ENCODE peak calls at places on chromosomes 13 and 19, in five cellular contexts. Z is coronary artery, Q is memory B cell, O is amniotic stem cell, C is SK-N-MC. U is an unnamed sample.

GRCh38 chr13:97491452-97491851 is 57.5 kb downstream of the RAP2A start:
- DNase-seq in Z (no peak), Q (no peak), O (no peak), C (no peak), U (no peak)

GRCh38 chr13:84239032-84239431 is 356.8 kb upstream of the SLITRK1 start:
- DNase-seq in Z (no peak), Q (no peak), O (no peak), C (no peak), U (no peak)

GRCh38 chr19:29376855-29377354 is 148.9 kb upstream of the VSTM2B start:
- DNase-seq in Z (no peak), Q (no peak), O (no peak), C (no peak), U (no peak)

GRCh38 chr13:33953203-33953602 is 135.3 kb downstream of the RFC3 start:
- DNase-seq in Z (no peak), Q (no peak), O (peak; percentile 14), C (no peak), U (no peak)

GRCh38 chr13:37701972-37702371 is 103.4 kb upstream of the POSTN start:
- DNase-seq in Z (peak; percentile 71), Q (no peak), O (peak; percentile 41), C (no peak), U (no peak)

GRCh38 chr19:44848805-44849457 is 2.8 kb downstream of the NECTIN2 start:
- DNase-seq in Z (no peak), Q (no peak), O (no peak), C (no peak), U (peak; percentile 52)

GRCh38 chr13:73040968-73041580 is 17.7 kb upstream of the KLF5 start:
- DNase-seq in Z (no peak), Q (no peak), O (no peak), C (no peak), U (peak; percentile 1)

GRCh38 chr19:16257509-16258002 is 59.8 kb downstream of the AP1M1 start:
- DNase-seq in Z (no peak), Q (no peak), O (no peak), C (no peak), U (peak; percentile 41)

GRCh38 chr13:35500071-35500595 is 23.6 kb upstream of the MAB21L1 start:
- DNase-seq in Z (no peak), Q (no peak), O (no peak), C (no peak), U (no peak)

GRCh38 chr19:16085115-16085514 is 8.8 kb downstream of the TPM4 start:
- DNase-seq in Z (no peak), Q (no peak), O (no peak), C (no peak), U (no peak)

GRCh38 chr13:77584111-77584510 is 48.6 kb downstream of the SCEL start:
- DNase-seq in Z (no peak), Q (no peak), O (no peak), C (no peak), U (no peak)

GRCh38 chr19:3057275-3057714 is 5.0 kb downstream of the TLE5 start:
- DNase-seq in Z (peak; percentile 95), Q (no peak), O (no peak), C (no peak), U (peak; percentile 48)

GRCh38 chr13:75271851-75272250 is 210.1 kb downstream of the TBC1D4 start:
- DNase-seq in Z (no peak), Q (no peak), O (no peak), C (no peak), U (no peak)

GRCh38 chr19:11168568-11168967 is 13.0 kb upstream of the SPC24 start:
- DNase-seq in Z (no peak), Q (no peak), O (peak; percentile 77), C (no peak), U (no peak)

GRCh38 chr13:20127563-20128458 is 33.0 kb downstream of the GJA3 start:
- DNase-seq in Z (peak; percentile 84), Q (no peak), O (no peak), C (no peak), U (no peak)

GRCh38 chr19:2550431-2551171 is 74.7 kb downstream of the GADD45B start:
- DNase-seq in Z (no peak), Q (no peak), O (no peak), C (no peak), U (no peak)

GRCh38 chr13:45728759-45729158 is 26.6 kb downstream of the CBY2 start:
- DNase-seq in Z (peak; percentile 46), Q (no peak), O (no peak), C (no peak), U (peak; percentile 20)

GRCh38 chr13:40509876-40510275 is 156.6 kb downstream of the FOXO1 start:
- DNase-seq in Z (no peak), Q (no peak), O (no peak), C (no peak), U (no peak)

GRCh38 chr19:14090509-14091085 is at the start of gene SAMD1:
- DNase-seq in Z (peak; percentile 91), Q (peak; percentile 68), O (peak; percentile 72), C (no peak), U (peak; percentile 87)

GRCh38 chr13:73056054-73056962 is 2.5 kb upstream of the KLF5 start:
- DNase-seq in Z (no peak), Q (no peak), O (peak; percentile 60), C (no peak), U (no peak)

GRCh38 chr19:56159009-56159501 is 16.8 kb upstream of the GALP start:
- DNase-seq in Z (no peak), Q (no peak), O (no peak), C (no peak), U (peak; percentile 47)

GRCh38 chr19:42553292-42554045 is 25.2 kb upstream of the CEACAM1 start:
- DNase-seq in Z (no peak), Q (no peak), O (no peak), C (no peak), U (no peak)

GRCh38 chr19:39310558-39311311 is 9.9 kb downstream of the LRFN1 start:
- DNase-seq in Z (no peak), Q (no peak), O (no peak), C (no peak), U (peak; percentile 90)

GRCh38 chr19:5706876-5707573 is 12.9 kb downstream of the LONP1 start:
- DNase-seq in Z (no peak), Q (no peak), O (no peak), C (no peak), U (peak; percentile 13)

GRCh38 chr19:17677002-17677401 is 11.2 kb downstream of the UNC13A start:
- DNase-seq in Z (no peak), Q (no peak), O (no peak), C (no peak), U (peak; percentile 54)

GRCh38 chr13:105240356-105240755 is 1295.1 kb downstream of the EFNB2 start:
- DNase-seq in Z (no peak), Q (no peak), O (no peak), C (peak; percentile 60), U (no peak)

GRCh38 chr13:113942591-113943103 is 31.2 kb downstream of the C13orf46 start:
- DNase-seq in Z (no peak), Q (no peak), O (no peak), C (no peak), U (no peak)

GRCh38 chr19:32691952-32692726 is 518 bp downstream of the NUDT19 start:
- DNase-seq in Z (peak; percentile 79), Q (no peak), O (peak; percentile 6), C (no peak), U (peak; percentile 58)

U was measured in K562.